ENCODE peak calls at places on chromosomes 3 and 15, in ten cellular contexts. A is spleen; Y is CD8-positive, alpha-beta T cell; U is WTC11; B is HuH-7.5; T is endothelial cell; L is hippocampal formation; X is cardiac muscle cell; K is epithelial cell of esophagus; S is astrocyte of the spinal cord. C is an unnamed sample.
A peak's percentile ranks its signal among the peaks of the same experiment; 100 is the strongest.

GRCh38 chr3:112755845-112756671 is 90.6 kb downstream of the CD200R1L start:
- DNase-seq in U (no peak), B (no peak), A (no peak), X (no peak), S (no peak), Y (no peak), K (no peak), L (no peak), T (no peak), C (no peak)

GRCh38 chr3:195075199-195075940 is 195.6 kb downstream of the XXYLT1 start:
- DNase-seq in A (peak; percentile 66), Y (no peak), U (no peak), B (no peak), K (no peak), S (peak; percentile 37), T (no peak), X (peak; percentile 33), L (no peak), C (no peak)

GRCh38 chr3:24237971-24238767 is 256.5 kb downstream of the THRB start:
- DNase-seq in U (peak; percentile 39), L (peak; percentile 76), K (peak; percentile 90), Y (no peak), S (peak; percentile 87), A (no peak), T (peak; percentile 56), X (peak; percentile 89), B (peak; percentile 49), C (peak; percentile 80)

GRCh38 chr3:29772436-29772835 is 491.6 kb downstream of the RBMS3 start:
- DNase-seq in T (no peak), X (no peak), K (no peak), A (no peak), U (no peak), S (no peak), L (no peak), B (no peak), Y (no peak), C (no peak)

GRCh38 chr15:90149609-90150340 is 47.5 kb upstream of the IDH2 start:
- DNase-seq in A (no peak), B (no peak), T (no peak), S (no peak), X (no peak), K (no peak), U (no peak), Y (no peak), L (no peak), C (no peak)

GRCh38 chr3:81816473-81817260 is 55.2 kb upstream of the GBE1 start:
- DNase-seq in T (no peak), S (peak; percentile 63), X (peak; percentile 39), K (no peak), U (no peak), L (no peak), B (peak; percentile 4), A (no peak), Y (no peak), C (peak; percentile 92)

GRCh38 chr3:50227390-50228183 is 8.4 kb upstream of the GNAI2 start:
- DNase-seq in X (peak; percentile 92), T (peak; percentile 87), A (peak; percentile 99), U (peak; percentile 92), K (peak; percentile 94), L (peak; percentile 85), Y (peak; percentile 76), B (peak; percentile 93), S (peak; percentile 89), C (peak; percentile 96)

GRCh38 chr15:88465633-88466219 is 1.5 kb downstream of the MRPL46 start:
- DNase-seq in X (peak; percentile 48), B (no peak), Y (no peak), S (no peak), K (peak; percentile 82), A (no peak), T (no peak), U (no peak), L (no peak), C (peak; percentile 20)

GRCh38 chr15:85479071-85479647 is 98.8 kb downstream of the AKAP13 start:
- DNase-seq in K (no peak), X (peak; percentile 78), L (no peak), S (peak; percentile 72), U (no peak), B (no peak), Y (no peak), T (no peak), A (no peak), C (no peak)

GRCh38 chr3:116950302-116951055 is 240.9 kb downstream of the TUSC7 start:
- DNase-seq in L (peak; percentile 11), B (no peak), U (no peak), K (no peak), T (no peak), X (no peak), Y (no peak), A (no peak), S (no peak), C (no peak)

C was measured in GM12865.